ENCODE peak calls at places on chromosomes 3 and 15, in seven cellular contexts. Z, P, T, C, B, N and F are unnamed samples.
A peak's percentile ranks its signal among the peaks of the same experiment; 100 is the strongest.

GRCh38 chr3:151228291-151229125 is 25.5 kb upstream of the GPR171 start:
- DNase-seq in Z (no peak), P (no peak), T (peak; percentile 67), C (peak; percentile 89), B (peak; percentile 61), N (no peak), F (no peak)

GRCh38 chr3:189001559-189001958 is 170.2 kb upstream of the TPRG1 start:
- DNase-seq in Z (no peak), P (no peak), T (peak; percentile 22), C (peak; percentile 76), B (peak; percentile 64), N (no peak), F (no peak)

GRCh38 chr15:100330629-100331215 is 11.1 kb downstream of the ADAMTS17 start:
- DNase-seq in Z (peak; percentile 54), P (no peak), T (no peak), C (no peak), B (no peak), N (no peak), F (no peak)

GRCh38 chr3:194313642-194314430 is 37.3 kb downstream of the CPN2 start:
- DNase-seq in Z (no peak), P (peak; percentile 73), T (peak; percentile 12), C (peak; percentile 24), B (no peak), N (no peak), F (peak; percentile 82)

GRCh38 chr3:71372369-71372768 is 211.2 kb downstream of the FOXP1 start:
- DNase-seq in Z (no peak), P (no peak), T (no peak), C (no peak), B (no peak), N (no peak), F (no peak)

GRCh38 chr3:17840126-17840525 is 97.7 kb upstream of the TBC1D5 start:
- DNase-seq in Z (no peak), P (no peak), T (no peak), C (no peak), B (no peak), N (no peak), F (no peak)

GRCh38 chr3:127749787-127750225 is 72.5 kb downstream of the MGLL start:
- DNase-seq in Z (no peak), P (no peak), T (no peak), C (no peak), B (no peak), N (no peak), F (no peak)

GRCh38 chr15:58486062-58486461 is 54.3 kb downstream of the LIPC start:
- DNase-seq in Z (no peak), P (no peak), T (no peak), C (no peak), B (no peak), N (no peak), F (no peak)

GRCh38 chr15:82122754-82123400 is 77.1 kb upstream of the MEX3B start:
- DNase-seq in Z (no peak), P (peak; percentile 65), T (peak; percentile 96), C (peak; percentile 92), B (peak; percentile 97), N (no peak), F (peak; percentile 40)

GRCh38 chr3:109532257-109533216 is 195.2 kb upstream of the DPPA4 start:
- DNase-seq in Z (no peak), P (peak; percentile 59), T (peak; percentile 88), C (peak; percentile 80), B (peak; percentile 45), N (no peak), F (no peak)